ENCODE peak calls at places on chromosomes 3 and 15, in four cellular contexts. Q is GM23338; B is mucosa of gallbladder; R is stimulated activated naive CD4-positive, alpha-beta T cell. L is an unnamed sample.
A peak's percentile ranks its signal among the peaks of the same experiment; 100 is the strongest.

GRCh38 chr3:159252274-159252673 is 450.4 kb downstream of the MFSD1 start:
- DNase-seq in Q (no peak), B (no peak), R (no peak), L (no peak)

GRCh38 chr15:49238342-49238741 is 68.3 kb downstream of the GALK2 start:
- DNase-seq in Q (no peak), B (no peak), R (no peak), L (no peak)

GRCh38 chr15:96889734-96890480 is 559.4 kb downstream of the NR2F2 start:
- DNase-seq in Q (no peak), B (no peak), R (no peak), L (no peak)

GRCh38 chr3:18544135-18544534 is 119.0 kb upstream of the SATB1 start:
- DNase-seq in Q (no peak), B (no peak), R (no peak), L (no peak)

GRCh38 chr15:55786341-55786740 is 43.4 kb upstream of the PRTG start:
- DNase-seq in Q (peak; percentile 46), B (no peak), R (no peak), L (no peak)

GRCh38 chr3:62884041-62884870 is 9.0 kb upstream of the CADPS start:
- DNase-seq in Q (peak; percentile 89), B (no peak), R (no peak), L (no peak)

GRCh38 chr3:177445591-177445990 is 248.3 kb upstream of the TBL1XR1 start:
- DNase-seq in Q (no peak), B (no peak), R (no peak), L (no peak)

GRCh38 chr15:32993285-32993684 is 201.2 kb downstream of the FMN1 start:
- DNase-seq in Q (peak; percentile 47), B (no peak), R (no peak), L (no peak)

GRCh38 chr3:12194669-12195161 is 36.0 kb upstream of the TIMP4 start:
- DNase-seq in Q (peak; percentile 46), B (no peak), R (no peak), L (no peak)

GRCh38 chr3:111859061-111859973 is at the start of gene PHLDB2:
- DNase-seq in Q (peak; percentile 93), B (peak; percentile 59), R (no peak), L (peak; percentile 93)

GRCh38 chr3:21017115-21017852 is 733.7 kb downstream of the ZNF385D start:
- DNase-seq in Q (peak; percentile 69), B (no peak), R (no peak), L (peak; percentile 60)

GRCh38 chr15:81160312-81161214 is 26.5 kb downstream of the CFAP161 start:
- DNase-seq in Q (no peak), B (peak; percentile 52), R (no peak), L (no peak)

GRCh38 chr3:53346514-53346913 is 829 bp downstream of the DCP1A start:
- DNase-seq in Q (peak; percentile 27), B (no peak), R (no peak), L (no peak)

GRCh38 chr15:80531388-80532184 is 127.4 kb downstream of the ARNT2 start:
- DNase-seq in Q (no peak), B (no peak), R (no peak), L (no peak)

GRCh38 chr15:89575656-89576416 is 567 bp downstream of the TICRR start:
- DNase-seq in Q (peak; percentile 59), B (no peak), R (no peak), L (peak; percentile 44)

GRCh38 chr15:89067751-89068150 is 20.5 kb upstream of the ABHD2 start:
- DNase-seq in Q (no peak), B (no peak), R (no peak), L (no peak)

GRCh38 chr3:55406666-55407425 is 80.3 kb downstream of the WNT5A start:
- DNase-seq in Q (no peak), B (no peak), R (no peak), L (no peak)

GRCh38 chr3:124780767-124781485 is 50.7 kb downstream of the UMPS start:
- DNase-seq in Q (peak; percentile 32), B (peak; percentile 57), R (no peak), L (no peak)

GRCh38 chr15:25846377-25846776 is 16.8 kb downstream of the ATP10A start:
- DNase-seq in Q (no peak), B (no peak), R (peak; percentile 70), L (no peak)

GRCh38 chr3:14170569-14171159 is 7.7 kb downstream of the XPC start:
- DNase-seq in Q (no peak), B (no peak), R (no peak), L (no peak)

GRCh38 chr3:56238299-56238698 is 230.0 kb downstream of the ERC2 start:
- DNase-seq in Q (peak; percentile 12), B (no peak), R (no peak), L (no peak)

GRCh38 chr3:64209866-64210609 is 15.2 kb downstream of the PRICKLE2 start:
- DNase-seq in Q (no peak), B (peak; percentile 66), R (no peak), L (no peak)

GRCh38 chr3:127458698-127459097 is 131.8 kb downstream of the TPRA1 start:
- DNase-seq in Q (peak; percentile 91), B (no peak), R (no peak), L (peak; percentile 89)

GRCh38 chr3:4071481-4072184 is 231.5 kb upstream of the SETMAR start:
- DNase-seq in Q (peak; percentile 84), B (no peak), R (no peak), L (peak; percentile 62)